ENCODE peak calls at places on chromosome 20, in five cellular contexts. N is mesenchymal stem cell, B is IMR-90, G is neuronal stem cell, V is trophoblast cell. S is an unnamed sample.

GRCh38 chr20:9460518-9460917 is 53.9 kb upstream of the LAMP5 start:
- DNase-seq in N (no peak), B (peak; percentile 36), G (no peak), V (no peak), S (no peak)

GRCh38 chr20:60371456-60371855 is 413.2 kb downstream of the CDH26 start:
- DNase-seq in N (no peak), B (no peak), G (no peak), V (no peak), S (no peak)

GRCh38 chr20:48523191-48523757 is 304.5 kb downstream of the PREX1 start:
- DNase-seq in N (peak; percentile 37), B (peak; percentile 59), G (peak; percentile 92), V (peak; percentile 83), S (peak; percentile 66)

GRCh38 chr20:50455656-50456451 is 54.3 kb upstream of the PTPN1 start:
- DNase-seq in N (no peak), B (no peak), G (no peak), V (no peak), S (no peak)

GRCh38 chr20:14334306-14334930 is 3.0 kb downstream of the FLRT3 start:
- DNase-seq in N (peak; percentile 58), B (peak; percentile 45), G (peak; percentile 52), V (peak; percentile 30), S (peak; percentile 37)

GRCh38 chr20:20083796-20084195 is 31.5 kb downstream of the CFAP61 start:
- DNase-seq in N (peak; percentile 43), B (peak; percentile 20), G (peak; percentile 21), V (peak; percentile 62), S (no peak)

GRCh38 chr20:46709459-46710148 is at the start of gene SLC2A10:
- DNase-seq in N (peak; percentile 72), B (peak; percentile 61), G (peak; percentile 40), V (peak; percentile 72), S (peak; percentile 65)

GRCh38 chr20:10352934-10353866 is 80.8 kb downstream of the MKKS start:
- DNase-seq in N (peak; percentile 11), B (no peak), G (no peak), V (peak; percentile 3), S (no peak)

GRCh38 chr20:23415958-23416583 is 5.2 kb downstream of the NAPB start:
- DNase-seq in N (no peak), B (no peak), G (no peak), V (no peak), S (no peak)

GRCh38 chr20:50578061-50578777 is 68.0 kb downstream of the PTPN1 start:
- DNase-seq in N (no peak), B (no peak), G (no peak), V (no peak), S (no peak)

GRCh38 chr20:43015566-43015965 is 174.1 kb downstream of the PTPRT start:
- DNase-seq in N (no peak), B (no peak), G (no peak), V (no peak), S (no peak)

GRCh38 chr20:57375652-57376230 is 15.5 kb upstream of the RBM38 start:
- DNase-seq in N (no peak), B (no peak), G (no peak), V (no peak), S (no peak)

GRCh38 chr20:1313236-1313964 is 15.5 kb downstream of the SDCBP2 start:
- DNase-seq in N (peak; percentile 80), B (peak; percentile 71), G (peak; percentile 81), V (peak; percentile 82), S (peak; percentile 72)
- H3K9ac ChIP-seq in N (peak overlapping the region; percentile 73), B (peak overlapping the region; percentile 69), G (peak overlapping the region; percentile 88), V (no peak overlapping the region), S (no peak overlapping the region)

DNA sequence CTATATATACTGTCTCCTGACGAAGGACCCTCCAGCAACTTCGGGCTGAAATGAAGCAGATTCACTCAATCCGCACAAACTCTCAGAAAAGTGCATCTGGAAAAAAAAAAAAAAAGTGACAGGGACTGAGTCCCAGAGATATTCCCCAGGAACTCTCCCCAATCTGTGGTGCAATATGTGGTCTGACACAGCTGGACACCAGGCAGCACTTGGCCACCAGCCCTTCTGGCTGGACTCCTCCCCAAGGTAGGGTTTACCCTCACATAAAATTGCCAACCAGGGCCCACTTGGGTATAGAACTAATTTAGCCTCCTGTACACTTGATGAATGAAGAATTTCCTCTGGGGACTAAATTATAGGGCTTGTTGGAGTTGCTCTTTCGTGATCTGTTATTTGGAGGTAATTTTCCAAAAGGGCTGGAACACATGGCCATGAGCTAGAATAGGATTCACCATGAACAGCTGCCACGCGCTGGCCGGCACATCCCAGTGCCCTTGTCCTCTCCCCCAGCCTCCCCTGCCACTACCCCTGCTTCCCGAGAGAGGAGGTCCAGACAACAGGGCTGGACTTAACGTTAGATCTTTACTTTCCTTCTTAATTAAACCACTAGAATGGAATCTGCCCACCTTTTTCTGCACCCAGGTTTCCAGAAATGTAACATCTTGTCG is 379.2 kb downstream of the BMP2 start:
- DNase-seq in N (no peak), B (no peak), G (no peak), V (peak; percentile 2), S (no peak)
- H2BK120ac ChIP-seq in N (no peak overlapping the region), B (no peak overlapping the region), G (no peak overlapping the region), V (no peak overlapping the region), S (no peak overlapping the region)

GRCh38 chr20:32823737-32824588 is 4.2 kb downstream of the MAPRE1 start:
- DNase-seq in N (peak; percentile 51), B (peak; percentile 22), G (no peak), V (peak; percentile 42), S (no peak)

GRCh38 chr20:32823078-32823477 is 3.3 kb downstream of the MAPRE1 start:
- DNase-seq in N (peak; percentile 93), B (peak; percentile 82), G (no peak), V (peak; percentile 70), S (no peak)

GRCh38 chr20:32820698-32821378 is 1.1 kb downstream of the MAPRE1 start:
- DNase-seq in N (no peak), B (no peak), G (no peak), V (peak; percentile 49), S (no peak)

GRCh38 chr20:32822189-32822588 is 2.4 kb downstream of the MAPRE1 start:
- DNase-seq in N (no peak), B (no peak), G (no peak), V (no peak), S (no peak)

GRCh38 chr20:32820000-32820697 is 395 bp downstream of the MAPRE1 start:
- DNase-seq in N (peak; percentile 62), B (peak; percentile 40), G (peak; percentile 76), V (peak; percentile 53), S (peak; percentile 92)
- H4K91ac ChIP-seq in N (peak overlapping the region; percentile 96), B (peak overlapping the region; percentile 64), G (no peak overlapping the region), V (peak overlapping the region; percentile 99), S (no peak overlapping the region)

GRCh38 chr20:56353356-56353755 is 5.4 kb upstream of the FAM210B start:
- DNase-seq in N (no peak), B (no peak), G (no peak), V (no peak), S (no peak)
- H3K9ac ChIP-seq in N (no peak overlapping the region), B (no peak overlapping the region), G (peak overlapping the region; percentile 12), V (no peak overlapping the region), S (no peak overlapping the region)

DNA sequence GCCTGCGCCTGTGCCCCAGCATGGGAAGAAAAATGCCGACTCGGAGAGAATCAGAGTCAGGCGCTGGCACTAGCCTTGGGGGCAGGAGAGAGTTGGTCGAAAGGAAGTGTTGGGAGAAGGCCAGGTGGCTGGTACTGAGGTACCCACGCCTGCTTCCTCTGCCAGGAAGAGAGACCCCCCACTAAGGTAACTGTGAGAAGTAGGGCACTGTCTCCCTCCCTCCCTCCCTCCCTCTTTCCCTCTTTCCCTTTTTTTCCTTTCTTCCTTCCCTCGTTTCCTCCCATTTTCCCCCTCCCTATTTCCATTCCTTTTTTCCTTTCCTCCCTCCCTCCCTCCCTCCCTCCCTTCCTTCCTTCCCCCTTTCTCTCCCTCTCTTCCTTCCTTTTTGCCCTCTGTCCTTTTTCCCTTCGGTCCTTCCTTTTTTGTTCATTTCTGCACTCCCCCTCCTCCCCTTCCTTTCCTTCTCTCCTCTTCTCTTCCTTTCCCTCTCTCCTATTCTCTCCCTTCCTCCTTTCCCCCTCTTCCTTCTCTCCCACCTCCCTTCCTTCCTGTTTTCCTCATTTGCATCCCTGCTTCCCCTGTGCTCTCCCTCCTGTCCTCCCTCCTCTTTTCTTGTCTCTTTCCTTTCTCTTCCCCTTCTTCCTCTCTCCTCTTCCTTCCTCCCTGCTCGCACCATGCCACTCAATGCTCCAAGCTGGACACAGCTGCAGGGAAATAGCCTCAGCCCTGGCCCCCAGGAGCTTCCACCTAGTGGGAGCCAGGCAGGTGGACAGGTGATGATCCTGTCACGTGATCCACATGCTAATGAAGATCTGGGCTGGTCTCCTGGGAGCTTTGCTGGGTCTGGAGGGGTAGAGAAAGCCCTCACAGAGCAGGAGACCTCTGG is 148.0 kb downstream of the DHX35 start:
- DNase-seq in N (no peak), B (no peak), G (no peak), V (no peak), S (peak; percentile 77)
- H2BK120ac ChIP-seq in N (no peak overlapping the region), B (no peak overlapping the region), G (no peak overlapping the region), V (no peak overlapping the region), S (no peak overlapping the region)

DNA sequence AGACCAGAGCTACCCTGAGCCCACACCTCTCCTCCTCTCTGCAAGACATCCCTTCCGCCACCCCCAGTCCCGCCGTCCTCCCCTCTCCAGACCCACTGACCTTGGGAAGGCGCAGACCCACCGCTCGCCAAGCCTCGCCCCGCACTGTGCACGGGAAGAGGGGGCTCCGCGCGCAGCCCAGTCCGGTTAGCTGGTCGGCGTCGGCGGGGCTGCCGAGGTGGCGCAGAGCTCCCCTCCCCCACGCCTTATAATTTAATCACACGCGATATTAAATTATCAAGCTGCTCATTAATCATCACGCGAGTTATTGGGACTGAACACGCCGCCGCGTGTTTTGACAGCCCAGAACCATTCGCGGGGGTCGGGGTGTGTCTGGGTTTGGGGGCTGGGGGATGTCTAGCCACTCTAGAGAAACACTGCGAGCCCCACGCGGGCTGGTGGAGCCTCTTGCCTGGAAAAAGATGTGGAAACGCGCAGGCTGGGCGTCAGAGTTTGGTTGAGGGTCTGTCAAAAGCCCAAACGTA is at the start of gene LINC00237:
- DNase-seq in N (no peak), B (no peak), G (no peak), V (no peak), S (peak; percentile 39)
- H4K91ac ChIP-seq in N (no peak within 1 kb of the TSS), B (no peak within 1 kb of the TSS), G (no peak within 1 kb of the TSS), V (no peak within 1 kb of the TSS), S (no peak within 1 kb of the TSS)

DNA sequence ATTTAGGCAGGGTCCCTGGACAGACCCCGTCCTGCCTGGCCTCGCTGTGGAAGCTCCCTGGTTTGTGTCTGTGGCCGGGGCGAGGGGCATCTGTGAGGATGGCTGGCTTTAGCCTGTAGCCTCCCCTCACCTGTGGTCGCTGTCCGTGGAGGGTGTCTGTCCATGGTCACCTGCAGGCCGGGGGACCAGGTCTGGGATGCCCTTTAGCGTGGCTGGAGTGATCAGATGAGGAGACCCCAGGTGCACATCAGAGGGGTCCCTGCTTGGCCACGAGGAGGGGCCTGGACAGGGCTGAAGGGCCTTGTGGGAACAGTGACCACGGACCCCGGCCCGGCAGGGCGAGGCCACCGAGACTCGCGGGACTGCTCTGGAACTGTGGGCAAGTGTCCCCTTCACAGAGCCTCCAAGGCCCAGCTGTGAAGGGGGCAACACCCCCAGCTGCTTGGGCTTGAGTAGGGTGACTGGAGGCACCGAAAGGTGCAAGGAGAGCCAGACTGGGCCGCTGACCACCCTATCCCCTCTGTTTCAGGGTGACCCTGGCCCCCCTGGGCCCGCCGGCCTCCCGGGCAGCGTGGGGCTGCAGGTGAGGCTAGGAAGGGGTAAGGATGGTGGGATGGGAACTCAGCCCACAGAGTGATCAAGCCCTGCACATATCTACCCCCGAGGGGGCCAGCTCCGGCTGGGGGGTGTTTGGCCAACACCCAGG is 8.6 kb downstream of the COL9A3 start:
- DNase-seq in N (no peak), B (no peak), G (no peak), V (no peak), S (no peak)
- H3K9ac ChIP-seq in N (no peak overlapping the region), B (no peak overlapping the region), G (peak overlapping the region; percentile 38), V (no peak overlapping the region), S (no peak overlapping the region)